ENCODE peak calls at places on chromosomes 11 and 22, in seven cellular contexts. One of them, this sample, is unnamed.

GRCh38 chr11:103326070-103326794 is 217.0 kb downstream of the DYNC2H1 start:
- DNase-seq in naive B cell: peak; percentile 14
- DNase-seq in transverse colon: peak; percentile 9
- DNase-seq in HTR-8/SVneo: peak; percentile 78
- DNase-seq in T-helper 9 cell: no peak
- DNase-seq in mesenchymal stem cell: peak; percentile 83
- DNase-seq in pancreas: no peak
- DNase-seq in this sample: peak; percentile 42

GRCh38 chr11:60785806-60786361 is 751 bp downstream of the MS4A10 start:
- DNase-seq in naive B cell: no peak
- DNase-seq in transverse colon: no peak
- DNase-seq in HTR-8/SVneo: no peak
- DNase-seq in T-helper 9 cell: no peak
- DNase-seq in mesenchymal stem cell: peak; percentile 33
- DNase-seq in pancreas: peak; percentile 26
- DNase-seq in this sample: no peak

GRCh38 chr11:130546901-130547694 is 98.7 kb downstream of the ADAMTS15 start:
- DNase-seq in naive B cell: no peak
- DNase-seq in transverse colon: no peak
- DNase-seq in HTR-8/SVneo: no peak
- DNase-seq in T-helper 9 cell: no peak
- DNase-seq in mesenchymal stem cell: no peak
- DNase-seq in pancreas: no peak
- DNase-seq in this sample: no peak

GRCh38 chr11:79363861-79364378 is 76.9 kb downstream of the TENM4 start:
- DNase-seq in naive B cell: no peak
- DNase-seq in transverse colon: no peak
- DNase-seq in HTR-8/SVneo: no peak
- DNase-seq in T-helper 9 cell: no peak
- DNase-seq in mesenchymal stem cell: no peak
- DNase-seq in pancreas: no peak
- DNase-seq in this sample: no peak

GRCh38 chr22:40107244-40107643 is 70.5 kb upstream of the TNRC6B start:
- DNase-seq in naive B cell: peak; percentile 7
- DNase-seq in transverse colon: no peak
- DNase-seq in HTR-8/SVneo: no peak
- DNase-seq in T-helper 9 cell: no peak
- DNase-seq in mesenchymal stem cell: peak; percentile 18
- DNase-seq in pancreas: no peak
- DNase-seq in this sample: no peak

GRCh38 chr11:128686745-128687177 is 7.1 kb upstream of the FLI1 start:
- DNase-seq in naive B cell: peak; percentile 39
- DNase-seq in transverse colon: peak; percentile 63
- DNase-seq in HTR-8/SVneo: no peak
- DNase-seq in T-helper 9 cell: no peak
- DNase-seq in mesenchymal stem cell: peak; percentile 58
- DNase-seq in pancreas: peak; percentile 69
- DNase-seq in this sample: peak; percentile 65

GRCh38 chr11:113730887-113731726 is 25.0 kb upstream of the TMPRSS5 start:
- DNase-seq in naive B cell: no peak
- DNase-seq in transverse colon: peak; percentile 37
- DNase-seq in HTR-8/SVneo: peak; percentile 60
- DNase-seq in T-helper 9 cell: no peak
- DNase-seq in mesenchymal stem cell: peak; percentile 52
- DNase-seq in pancreas: no peak
- DNase-seq in this sample: no peak

GRCh38 chr11:17446482-17446881 is 30.2 kb downstream of the ABCC8 start:
- DNase-seq in naive B cell: no peak
- DNase-seq in transverse colon: no peak
- DNase-seq in HTR-8/SVneo: no peak
- DNase-seq in T-helper 9 cell: no peak
- DNase-seq in mesenchymal stem cell: no peak
- DNase-seq in pancreas: no peak
- DNase-seq in this sample: no peak

GRCh38 chr11:111454561-111455192 is 57.5 kb downstream of the BTG4 start:
- DNase-seq in naive B cell: no peak
- DNase-seq in transverse colon: peak; percentile 46
- DNase-seq in HTR-8/SVneo: peak; percentile 88
- DNase-seq in T-helper 9 cell: no peak
- DNase-seq in mesenchymal stem cell: peak; percentile 65
- DNase-seq in pancreas: no peak
- DNase-seq in this sample: peak; percentile 20

GRCh38 chr22:42642801-42643631 is 2.6 kb upstream of the ATP5MGL start:
- DNase-seq in naive B cell: no peak
- DNase-seq in transverse colon: no peak
- DNase-seq in HTR-8/SVneo: no peak
- DNase-seq in T-helper 9 cell: no peak
- DNase-seq in mesenchymal stem cell: no peak
- DNase-seq in pancreas: no peak
- DNase-seq in this sample: no peak

GRCh38 chr11:128521697-128522062 is 65.7 kb downstream of the ETS1 start:
- DNase-seq in naive B cell: no peak
- DNase-seq in transverse colon: no peak
- DNase-seq in HTR-8/SVneo: no peak
- DNase-seq in T-helper 9 cell: no peak
- DNase-seq in mesenchymal stem cell: peak; percentile 58
- DNase-seq in pancreas: peak; percentile 65
- DNase-seq in this sample: peak; percentile 37

This sample was measured in heart right ventricle.